ENCODE peak calls at places on chromosomes 2 and 18, in five cellular contexts. One of them, this sample, is unnamed.

GRCh38 chr18:35693829-35694228 is 112.3 kb downstream of the GALNT1 start:
- DNase-seq in HCT116: no peak
- DNase-seq in HepG2: no peak
- DNase-seq in testis: no peak
- DNase-seq in right atrium auricular region: no peak
- DNase-seq in this sample: no peak

GRCh38 chr2:20177556-20178403 is 47.1 kb downstream of the SDC1 start:
- DNase-seq in HCT116: no peak
- DNase-seq in HepG2: no peak
- DNase-seq in testis: no peak
- DNase-seq in right atrium auricular region: no peak
- DNase-seq in this sample: no peak

GRCh38 chr2:223835701-223836532 is 1.5 kb downstream of the AP1S3 start:
- DNase-seq in HCT116: no peak
- DNase-seq in HepG2: no peak
- DNase-seq in testis: no peak
- DNase-seq in right atrium auricular region: no peak
- DNase-seq in this sample: no peak

GRCh38 chr2:207121784-207122183 is 44.0 kb downstream of the KLF7 start:
- DNase-seq in HCT116: peak; percentile 56
- DNase-seq in HepG2: no peak
- DNase-seq in testis: no peak
- DNase-seq in right atrium auricular region: no peak
- DNase-seq in this sample: no peak

GRCh38 chr2:240687741-240688562 is 3.7 kb upstream of the AQP12A start:
- DNase-seq in HCT116: no peak
- DNase-seq in HepG2: no peak
- DNase-seq in testis: no peak
- DNase-seq in right atrium auricular region: peak; percentile 26
- DNase-seq in this sample: no peak

GRCh38 chr2:177670791-177671528 is 278.4 kb downstream of the AGPS start:
- DNase-seq in HCT116: no peak
- DNase-seq in HepG2: no peak
- DNase-seq in testis: no peak
- DNase-seq in right atrium auricular region: no peak
- DNase-seq in this sample: no peak

GRCh38 chr2:15170068-15170775 is 390.9 kb downstream of the NBAS start:
- DNase-seq in HCT116: no peak
- DNase-seq in HepG2: no peak
- DNase-seq in testis: no peak
- DNase-seq in right atrium auricular region: no peak
- DNase-seq in this sample: no peak

GRCh38 chr18:75247601-75248421 is 37.2 kb downstream of the TSHZ1 start:
- DNase-seq in HCT116: no peak
- DNase-seq in HepG2: peak; percentile 6
- DNase-seq in testis: no peak
- DNase-seq in right atrium auricular region: no peak
- DNase-seq in this sample: no peak

GRCh38 chr2:120524174-120524573 is 178.2 kb downstream of the INHBB start:
- DNase-seq in HCT116: no peak
- DNase-seq in HepG2: no peak
- DNase-seq in testis: no peak
- DNase-seq in right atrium auricular region: no peak
- DNase-seq in this sample: no peak

GRCh38 chr2:232875256-232876070 is 5.4 kb downstream of the SNORC start:
- DNase-seq in HCT116: no peak
- DNase-seq in HepG2: no peak
- DNase-seq in testis: peak; percentile 50
- DNase-seq in right atrium auricular region: no peak
- DNase-seq in this sample: peak; percentile 77
- TF ChIP-seq CTCF in HCT116: no peak
- TF ChIP-seq CTCF in HepG2: peak; percentile 49
- TF ChIP-seq CTCF in testis: no peak
- TF ChIP-seq CTCF in right atrium auricular region: no peak
- TF ChIP-seq CTCF in this sample: no peak

DNA sequence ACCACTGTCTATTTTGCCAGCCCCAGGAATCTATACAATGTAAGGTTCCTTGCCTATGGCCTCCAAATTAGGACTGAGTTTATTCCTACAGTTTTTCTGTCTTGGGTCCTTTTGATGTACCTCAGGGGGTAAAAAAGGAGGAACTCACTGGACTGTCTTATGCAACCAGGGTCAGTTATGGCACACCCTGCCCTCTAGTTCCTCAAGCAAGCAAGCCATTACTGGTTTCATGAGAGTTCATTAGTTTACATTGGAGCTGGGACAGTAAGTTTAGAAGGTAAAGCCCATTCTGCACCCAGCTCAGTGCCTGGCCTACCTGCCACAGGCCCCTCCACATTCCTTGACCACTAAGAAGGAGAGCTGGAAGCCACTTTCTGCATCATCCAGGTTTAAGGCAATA is 68.7 kb upstream of the WIPF1 start:
- DNase-seq in HCT116: no peak
- DNase-seq in HepG2: no peak
- DNase-seq in testis: no peak
- DNase-seq in right atrium auricular region: no peak
- DNase-seq in this sample: no peak
- H3K4me3 ChIP-seq in HCT116: no peak overlapping the region
- H3K4me3 ChIP-seq in HepG2: no peak overlapping the region
- H3K4me3 ChIP-seq in testis: no peak overlapping the region
- H3K4me3 ChIP-seq in right atrium auricular region: no peak overlapping the region
- H3K4me3 ChIP-seq in this sample: no peak overlapping the region

GRCh38 chr2:37390777-37391176 is 46.3 kb downstream of the QPCT start:
- DNase-seq in HCT116: no peak
- DNase-seq in HepG2: no peak
- DNase-seq in testis: no peak
- DNase-seq in right atrium auricular region: no peak
- DNase-seq in this sample: no peak
- H3K27ac ChIP-seq in HCT116: no peak overlapping the region
- H3K27ac ChIP-seq in HepG2: no peak overlapping the region
- H3K27ac ChIP-seq in testis: no peak overlapping the region
- H3K27ac ChIP-seq in right atrium auricular region: no peak overlapping the region
- H3K27ac ChIP-seq in this sample: no peak overlapping the region

GRCh38 chr2:108215794-108216211 is 24.0 kb upstream of the SULT1C3 start:
- DNase-seq in HCT116: peak; percentile 35
- DNase-seq in HepG2: peak; percentile 55
- DNase-seq in testis: no peak
- DNase-seq in right atrium auricular region: no peak
- DNase-seq in this sample: no peak
- TF ChIP-seq CTCF in HCT116: peak; percentile 43
- TF ChIP-seq CTCF in HepG2: peak; percentile 84
- TF ChIP-seq CTCF in testis: no peak
- TF ChIP-seq CTCF in right atrium auricular region: no peak
- TF ChIP-seq CTCF in this sample: no peak